ENCODE peak calls at places on chromosomes 4 and X, in six cellular contexts. L, M, I, A, F and T are unnamed samples.

GRCh38 chr4:88592600-88593448 is 544 bp downstream of the HERC3 start:
- DNase-seq in A (peak), I (peak), L (peak), F (peak), M (peak), T (peak)

GRCh38 chr4:40200881-40201797 is 4.3 kb downstream of the RHOH start:
- DNase-seq in L (no peak), A (no peak), F (no peak), I (no peak), M (no peak), T (no peak)

GRCh38 chr4:93710101-93710846 is 118.3 kb upstream of the ATOH1 start:
- DNase-seq in M (no peak), A (no peak), L (no peak), F (peak), I (no peak), T (peak)

GRCh38 chr4:20319785-20320184 is 68.1 kb downstream of the SLIT2 start:
- DNase-seq in A (no peak), F (no peak), L (no peak), I (no peak), M (no peak), T (no peak)

GRCh38 chr4:117529401-117529800 is 444.0 kb upstream of the TRAM1L1 start:
- DNase-seq in F (no peak), M (no peak), L (no peak), I (no peak), A (no peak), T (no peak)

GRCh38 chrX:10769165-10769564 is 148.8 kb upstream of the MID1 start:
- DNase-seq in L (no peak), F (no peak), A (no peak), I (no peak), M (no peak), T (peak)

GRCh38 chrX:133151320-133151719 is 54.4 kb upstream of the USP26 start:
- DNase-seq in I (no peak), A (no peak), M (no peak), F (no peak), L (no peak), T (no peak)

GRCh38 chr4:121898150-121898549 is 27.9 kb upstream of the BBS7 start:
- DNase-seq in L (no peak), A (no peak), I (no peak), M (no peak), F (no peak), T (no peak)

GRCh38 chrX:134172588-134173259 is 64.3 kb upstream of the CCDC160 start:
- DNase-seq in A (peak), M (no peak), I (no peak), F (peak), L (peak), T (peak)

GRCh38 chr4:83358410-83358809 is 23.8 kb upstream of the HPSE start:
- DNase-seq in F (no peak), M (no peak), A (no peak), I (no peak), L (no peak), T (no peak)

GRCh38 chrX:115988825-115989224 is 181.7 kb upstream of the AGTR2 start:
- DNase-seq in A (no peak), M (no peak), I (no peak), L (no peak), F (no peak), T (no peak)

GRCh38 chr4:183968502-183968901 is 63.4 kb downstream of the STOX2 start:
- DNase-seq in I (no peak), L (no peak), F (no peak), A (no peak), M (no peak), T (no peak)

GRCh38 chrX:19776753-19777152 is 110.6 kb downstream of the SH3KBP1 start:
- DNase-seq in A (no peak), I (no peak), M (no peak), L (no peak), F (no peak), T (peak)

GRCh38 chr4:78414116-78414515 is 137.5 kb upstream of the ANXA3 start:
- DNase-seq in L (no peak), I (no peak), A (no peak), F (no peak), M (no peak), T (no peak)

GRCh38 chr4:65336465-65336864 is 333.8 kb downstream of the EPHA5 start:
- DNase-seq in M (no peak), L (no peak), A (no peak), F (no peak), I (no peak), T (no peak)

GRCh38 chrX:47577424-47577823 is 4.8 kb upstream of the TIMP1 start:
- DNase-seq in F (no peak), L (no peak), A (no peak), M (no peak), I (peak), T (no peak)

GRCh38 chr4:10197952-10198351 is 81.4 kb upstream of the WDR1 start:
- DNase-seq in M (no peak), L (no peak), F (no peak), I (no peak), A (no peak), T (no peak)

GRCh38 chr4:56147371-56147770 is 198.6 kb downstream of the CEP135 start:
- DNase-seq in I (no peak), A (no peak), M (no peak), F (no peak), L (no peak), T (no peak)

GRCh38 chr4:740011-740410 is 34.4 kb downstream of the PCGF3 start:
- DNase-seq in A (no peak), I (no peak), F (no peak), L (no peak), M (no peak), T (no peak)

GRCh38 chr4:15689540-15689939 is 7.9 kb downstream of the FAM200B start:
- DNase-seq in L (no peak), M (peak), A (no peak), I (no peak), F (no peak), T (no peak)

GRCh38 chr4:87505862-87506261 is 23.3 kb downstream of the SPARCL1 start:
- DNase-seq in L (no peak), F (no peak), M (no peak), I (no peak), A (no peak), T (no peak)

GRCh38 chr4:7015383-7016035 is 27.7 kb upstream of the TADA2B start:
- DNase-seq in L (no peak), F (no peak), A (no peak), I (no peak), M (no peak), T (no peak)

GRCh38 chr4:8601556-8601955 is 9.0 kb downstream of the CPZ start:
- DNase-seq in L (no peak), A (no peak), M (no peak), I (no peak), F (no peak), T (no peak)

GRCh38 chr4:133920236-133920635 is 281.4 kb downstream of the PABPC4L start:
- DNase-seq in A (no peak), I (no peak), F (no peak), L (no peak), M (no peak), T (no peak)